ENCODE peak calls at places on chromosome 12, in seven cellular contexts. W, M, R, X, P, Z and H are unnamed samples.

GRCh38 chr12:7787574-7788315 is 1.5 kb upstream of the NANOG start:
- DNase-seq in W (no peak), P (no peak), X (peak; percentile 34), Z (no peak), M (no peak), R (no peak), H (no peak)

GRCh38 chr12:34402899-34403705 is 380.8 kb downstream of the ALG10 start:
- DNase-seq in R (peak; percentile 3), M (peak; percentile 3), W (no peak), Z (no peak), P (peak; percentile 9), X (peak; percentile 6), H (no peak)

GRCh38 chr12:71610036-71610795 is 53.4 kb downstream of the ZFC3H1 start:
- DNase-seq in W (no peak), Z (no peak), X (no peak), P (no peak), R (no peak), M (no peak), H (no peak)

GRCh38 chr12:19045421-19045820 is 84.1 kb upstream of the PLEKHA5 start:
- DNase-seq in X (no peak), P (no peak), R (no peak), M (no peak), W (no peak), Z (peak; percentile 33), H (no peak)

GRCh38 chr12:110807640-110808039 is 39.1 kb upstream of the CCDC63 start:
- DNase-seq in W (no peak), Z (no peak), R (no peak), X (no peak), P (no peak), M (no peak), H (no peak)

GRCh38 chr12:122886851-122887816 is 8.8 kb downstream of the VPS37B start:
- DNase-seq in X (no peak), Z (peak; percentile 86), M (peak; percentile 71), R (peak; percentile 2), W (no peak), P (no peak), H (peak; percentile 73)

GRCh38 chr12:105444050-105444808 is 113.7 kb downstream of the C12orf75 start:
- DNase-seq in X (no peak), W (no peak), Z (peak; percentile 84), M (no peak), R (no peak), P (no peak), H (no peak)

GRCh38 chr12:24562761-24563392 is 386.0 kb downstream of the BCAT1 start:
- DNase-seq in P (peak; percentile 53), X (no peak), Z (peak; percentile 45), W (no peak), M (peak; percentile 16), R (peak; percentile 14), H (peak; percentile 9)

GRCh38 chr12:60266381-60266852 is 670.6 kb downstream of the SLC16A7 start:
- DNase-seq in M (no peak), Z (peak; percentile 86), W (no peak), X (no peak), R (no peak), P (no peak), H (no peak)

GRCh38 chr12:56104815-56105476 is 587 bp downstream of the PA2G4 start:
- DNase-seq in P (no peak), R (no peak), Z (no peak), X (no peak), M (no peak), W (no peak), H (no peak)

GRCh38 chr12:38904932-38905479 is 385 bp downstream of the CPNE8 start:
- DNase-seq in Z (peak; percentile 72), X (peak; percentile 66), R (peak; percentile 42), W (peak; percentile 79), P (peak; percentile 92), M (peak; percentile 88), H (peak; percentile 71)

GRCh38 chr12:19915392-19916192 is 452.7 kb upstream of the PDE3A start:
- DNase-seq in P (no peak), M (no peak), R (no peak), W (no peak), Z (peak; percentile 49), X (no peak), H (peak; percentile 56)

GRCh38 chr12:128671528-128672042 is 152.2 kb downstream of the SLC15A4 start:
- DNase-seq in P (no peak), M (no peak), Z (no peak), R (no peak), X (no peak), W (no peak), H (no peak)

GRCh38 chr12:5442251-5443006 is 10.5 kb downstream of the NTF3 start:
- DNase-seq in Z (peak; percentile 39), M (no peak), P (no peak), X (no peak), W (no peak), R (peak; percentile 19), H (no peak)

GRCh38 chr12:108338915-108339657 is at the start of gene CMKLR1:
- DNase-seq in X (no peak), Z (no peak), R (no peak), M (peak; percentile 32), W (no peak), P (peak; percentile 57), H (peak; percentile 60)

GRCh38 chr12:23757541-23757962 is 191.9 kb downstream of the SOX5 start:
- DNase-seq in W (no peak), M (no peak), X (no peak), Z (peak; percentile 1), R (no peak), P (no peak), H (no peak)

GRCh38 chr12:89708793-89709156 is at the start of gene ATP2B1:
- DNase-seq in M (peak; percentile 92), P (peak; percentile 94), W (peak; percentile 19), Z (peak; percentile 67), X (peak; percentile 89), R (peak; percentile 68), H (peak; percentile 96)

GRCh38 chr12:104569348-104570173 is 112.8 kb downstream of the CHST11 start:
- DNase-seq in R (peak; percentile 25), W (no peak), Z (no peak), X (no peak), M (peak; percentile 59), P (peak; percentile 51), H (peak; percentile 67)

GRCh38 chr12:110279976-110280783 is 867 bp upstream of the ATP2A2 start:
- DNase-seq in W (no peak), P (peak; percentile 65), M (peak; percentile 57), Z (peak; percentile 38), X (peak; percentile 51), R (peak; percentile 52), H (no peak)

GRCh38 chr12:27781680-27782079 is 1.6 kb upstream of the MANSC4 start:
- DNase-seq in P (no peak), M (no peak), X (no peak), Z (no peak), W (no peak), R (no peak), H (no peak)

GRCh38 chr12:27779837-27780611 is at the start of the genes KLHL42 and MANSC4:
- DNase-seq in R (peak; percentile 40), P (peak; percentile 83), Z (peak; percentile 76), M (peak; percentile 69), W (peak; percentile 28), X (peak; percentile 73), H (peak; percentile 83)

GRCh38 chr12:27780612-27781408 is 774 bp upstream of the MANSC4 start:
- DNase-seq in W (peak; percentile 24), M (peak; percentile 25), P (no peak), R (peak; percentile 16), X (peak; percentile 50), Z (peak; percentile 58), H (no peak)

GRCh38 chr12:27779416-27779815 is 617 bp upstream of the KLHL42 start:
- DNase-seq in P (no peak), Z (no peak), X (peak; percentile 29), R (peak; percentile 73), M (peak; percentile 14), W (no peak), H (no peak)

DNA sequence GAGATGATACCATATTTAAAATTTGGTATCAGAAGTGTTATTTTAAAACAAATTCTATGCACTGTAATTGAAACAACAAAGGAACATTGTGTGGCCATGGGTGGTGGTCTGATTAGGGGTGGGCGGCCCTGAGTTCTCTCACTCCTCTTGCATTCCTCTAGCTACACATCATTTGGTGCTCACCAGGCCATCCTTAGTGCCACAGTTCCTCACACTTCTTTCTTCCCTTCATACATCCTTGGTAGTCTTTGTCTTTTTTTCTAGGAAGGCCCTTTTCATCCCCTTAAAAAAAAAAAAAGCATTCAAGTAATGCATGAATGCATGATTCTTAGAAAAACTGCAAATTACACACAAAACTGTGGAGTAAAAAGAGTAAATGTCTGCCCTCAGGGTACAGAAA is 2.4 kb upstream of the MANSC4 start:
- DNase-seq in X (no peak), W (no peak), R (no peak), M (no peak), P (no peak), Z (no peak), H (no peak)
- H3K4me3 ChIP-seq in X (no peak overlapping the region), W (peak overlapping the region; percentile 80), R (peak overlapping the region; percentile 86), M (no peak overlapping the region), P (no peak overlapping the region), Z (no peak overlapping the region), H (no peak overlapping the region)

GRCh38 chr12:114681149-114681849 is 2.7 kb downstream of the TBX3 start:
- DNase-seq in X (no peak), W (no peak), P (no peak), Z (peak; percentile 55), R (no peak), M (peak; percentile 40), H (no peak)
- H3K27me3 ChIP-seq in X (peaks cover 30% of the 10 kb centered on the region), W (peaks cover 1% of the 10 kb centered on the region), P (peaks cover 50% of the 10 kb centered on the region), Z (peaks cover 6% of the 10 kb centered on the region), R (peaks cover 98% of the 10 kb centered on the region), M (peaks cover 25% of the 10 kb centered on the region), H (no peaks in the 10 kb centered on the region)

GRCh38 chr12:131055596-131056233 is 102.0 kb downstream of the ADGRD1 start:
- DNase-seq in R (no peak), M (no peak), P (no peak), W (no peak), X (no peak), Z (no peak), H (no peak)
- TF ChIP-seq CTCF in R (no peak), M (no peak), P (no peak), W (no peak), X (no peak), Z (no peak), H (no peak)

GRCh38 chr12:64658892-64659481 is 48.7 kb downstream of the RASSF3 start:
- DNase-seq in W (no peak), M (no peak), Z (no peak), R (no peak), P (no peak), X (no peak), H (no peak)

GRCh38 chr12:64653123-64653522 is 42.8 kb downstream of the RASSF3 start:
- DNase-seq in P (no peak), Z (no peak), W (no peak), R (no peak), M (no peak), X (no peak), H (no peak)

GRCh38 chr12:64652346-64652745 is 42.1 kb downstream of the RASSF3 start:
- DNase-seq in M (no peak), Z (no peak), W (no peak), X (no peak), P (no peak), R (no peak), H (no peak)

GRCh38 chr12:64656429-64656828 is 46.1 kb downstream of the RASSF3 start:
- DNase-seq in R (no peak), X (peak; percentile 38), Z (peak; percentile 27), W (no peak), P (no peak), M (no peak), H (no peak)

DNA sequence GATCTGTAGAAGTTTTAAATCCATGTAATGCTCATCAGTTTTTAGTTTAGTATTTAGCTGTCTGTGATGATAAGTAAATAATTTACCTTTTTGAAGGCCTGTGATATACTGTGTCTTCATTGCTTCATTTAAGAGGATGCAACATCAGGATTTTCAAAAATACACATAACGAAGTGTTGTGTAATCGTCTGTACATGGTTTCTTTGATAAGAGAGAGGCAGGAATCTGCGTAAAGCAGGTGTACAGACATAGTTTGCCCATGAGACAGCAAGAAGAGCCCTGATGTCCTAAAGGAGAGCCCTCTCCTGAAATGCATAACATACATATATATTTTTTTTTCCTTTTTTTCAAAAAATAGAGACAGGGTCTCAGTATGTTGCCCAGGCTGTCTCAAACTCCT is 44.8 kb downstream of the RASSF3 start:
- DNase-seq in W (no peak), Z (no peak), M (no peak), R (no peak), X (no peak), P (no peak), H (no peak)
- H3K4me3 ChIP-seq in W (no peak overlapping the region), Z (no peak overlapping the region), M (no peak overlapping the region), R (no peak overlapping the region), X (no peak overlapping the region), P (no peak overlapping the region), H (no peak overlapping the region)